ENCODE peak calls at places on chromosomes 13 and 19, in eight cellular contexts. U is cardiac muscle cell, Y is PC-9, M is fibroblast of the aortic adventitia, H is fibroblast of pulmonary artery, O is AG04450, K is DND-41, B is stomach. T is an unnamed sample.

GRCh38 chr13:23500858-23501257 is 67.4 kb upstream of the SACS start:
- DNase-seq in U (peak), Y (no peak), M (peak), H (peak), O (peak), K (no peak), B (no peak), T (no peak)

GRCh38 chr13:102240110-102240509 is 161.7 kb downstream of the FGF14 start:
- DNase-seq in U (no peak), Y (no peak), M (no peak), H (no peak), O (no peak), K (no peak), B (no peak), T (no peak)

GRCh38 chr19:46650445-46650844 is 10.5 kb downstream of the DACT3 start:
- DNase-seq in U (no peak), Y (no peak), M (no peak), H (no peak), O (no peak), K (no peak), B (no peak), T (no peak)

GRCh38 chr13:105050696-105051095 is 1484.8 kb downstream of the EFNB2 start:
- DNase-seq in U (peak), Y (no peak), M (no peak), H (peak), O (no peak), K (no peak), B (no peak), T (no peak)

GRCh38 chr13:100608906-100609305 is 20.3 kb upstream of the GGACT start:
- DNase-seq in U (no peak), Y (no peak), M (peak), H (peak), O (no peak), K (no peak), B (no peak), T (no peak)

GRCh38 chr13:48500652-48501197 is 32.2 kb downstream of the RCBTB2 start:
- DNase-seq in U (peak), Y (no peak), M (peak), H (peak), O (peak), K (no peak), B (no peak), T (no peak)

GRCh38 chr13:31755803-31756212 is 16.5 kb downstream of the RXFP2 start:
- DNase-seq in U (no peak), Y (no peak), M (peak), H (no peak), O (no peak), K (no peak), B (no peak), T (no peak)

GRCh38 chr13:22793598-22794134 is 387.1 kb upstream of the SGCG start:
- DNase-seq in U (no peak), Y (no peak), M (no peak), H (no peak), O (no peak), K (no peak), B (peak), T (no peak)

GRCh38 chr13:40178130-40178529 is 488.3 kb downstream of the FOXO1 start:
- DNase-seq in U (no peak), Y (no peak), M (no peak), H (no peak), O (no peak), K (no peak), B (no peak), T (no peak)

GRCh38 chr19:49688531-49689132 is 762 bp upstream of the ADM5 start:
- DNase-seq in U (no peak), Y (no peak), M (no peak), H (no peak), O (no peak), K (no peak), B (no peak), T (no peak)

GRCh38 chr13:21777166-21777565 is 106.3 kb downstream of the FGF9 start:
- DNase-seq in U (no peak), Y (no peak), M (no peak), H (no peak), O (no peak), K (no peak), B (no peak), T (no peak)

GRCh38 chr19:40804783-40805242 is 5.8 kb downstream of the EGLN2 start:
- DNase-seq in U (no peak), Y (no peak), M (no peak), H (no peak), O (no peak), K (no peak), B (peak), T (no peak)

GRCh38 chr19:42313096-42313839 is at the start of gene TMEM145:
- DNase-seq in U (peak), Y (peak), M (peak), H (peak), O (no peak), K (peak), B (peak), T (no peak)

GRCh38 chr13:100508391-100508790 is 80.2 kb downstream of the GGACT start:
- DNase-seq in U (no peak), Y (no peak), M (no peak), H (no peak), O (no peak), K (no peak), B (no peak), T (no peak)

GRCh38 chr19:45175663-45176345 is 2.2 kb downstream of the TRAPPC6A start:
- DNase-seq in U (no peak), Y (no peak), M (no peak), H (no peak), O (no peak), K (no peak), B (no peak), T (no peak)

GRCh38 chr19:10642473-10642872 is 11.7 kb upstream of the ILF3 start:
- DNase-seq in U (no peak), Y (no peak), M (no peak), H (no peak), O (no peak), K (no peak), B (no peak), T (no peak)

GRCh38 chr13:56110751-56111150 is 1030.0 kb upstream of the PRR20A start:
- DNase-seq in U (no peak), Y (no peak), M (no peak), H (no peak), O (no peak), K (no peak), B (no peak), T (peak)

GRCh38 chr19:55495646-55496349 is 7.6 kb downstream of the SSC5D start:
- DNase-seq in U (no peak), Y (peak), M (no peak), H (no peak), O (no peak), K (no peak), B (no peak), T (no peak)

GRCh38 chr13:53020764-53021332 is 7.8 kb upstream of the OLFM4 start:
- DNase-seq in U (no peak), Y (no peak), M (no peak), H (no peak), O (no peak), K (no peak), B (no peak), T (no peak)

GRCh38 chr19:3955688-3956087 is 15.2 kb downstream of the DAPK3 start:
- DNase-seq in U (no peak), Y (no peak), M (no peak), H (no peak), O (no peak), K (no peak), B (no peak), T (no peak)

GRCh38 chr19:17706750-17707181 is 12.5 kb upstream of the MAP1S start:
- DNase-seq in U (peak), Y (no peak), M (no peak), H (peak), O (no peak), K (no peak), B (no peak), T (no peak)

GRCh38 chr13:20142927-20143480 is 17.8 kb downstream of the GJA3 start:
- DNase-seq in U (no peak), Y (no peak), M (no peak), H (no peak), O (no peak), K (no peak), B (no peak), T (no peak)

GRCh38 chr13:36275190-36276002 is 22.2 kb downstream of the CCDC169 start:
- DNase-seq in U (peak), Y (no peak), M (peak), H (peak), O (peak), K (peak), B (no peak), T (no peak)

GRCh38 chr19:12052571-12053169 is at the start of gene ZNF878:
- DNase-seq in U (peak), Y (peak), M (peak), H (peak), O (peak), K (peak), B (peak), T (peak)

GRCh38 chr19:324716-325115 is 19.9 kb downstream of the MIER2 start:
- DNase-seq in U (no peak), Y (no peak), M (no peak), H (no peak), O (no peak), K (no peak), B (no peak), T (no peak)

GRCh38 chr19:7257148-7258041 is 36.8 kb downstream of the INSR start:
- DNase-seq in U (peak), Y (peak), M (peak), H (peak), O (no peak), K (no peak), B (peak), T (peak)

GRCh38 chr13:114152285-114152645 is 19.8 kb upstream of the RASA3 start:
- DNase-seq in U (no peak), Y (no peak), M (no peak), H (no peak), O (no peak), K (no peak), B (no peak), T (no peak)

GRCh38 chr13:110575322-110576069 is 14.0 kb upstream of the RAB20 start:
- DNase-seq in U (peak), Y (peak), M (peak), H (peak), O (no peak), K (no peak), B (peak), T (no peak)

GRCh38 chr13:104571161-104571889 is 1505.1 kb upstream of the SLC10A2 start:
- DNase-seq in U (peak), Y (peak), M (peak), H (peak), O (peak), K (peak), B (peak), T (peak)

GRCh38 chr19:4233282-4233853 is 4.0 kb downstream of the EBI3 start:
- DNase-seq in U (peak), Y (peak), M (peak), H (peak), O (no peak), K (peak), B (peak), T (no peak)

GRCh38 chr13:98892821-98893220 is 85.0 kb downstream of the DOCK9 start:
- DNase-seq in U (no peak), Y (no peak), M (no peak), H (no peak), O (no peak), K (no peak), B (no peak), T (no peak)

GRCh38 chr13:74825170-74825948 is 656.6 kb downstream of the TBC1D4 start:
- DNase-seq in U (peak), Y (no peak), M (peak), H (peak), O (no peak), K (no peak), B (no peak), T (no peak)

GRCh38 chr13:50393641-50394040 is 378.4 kb downstream of the KCNRG start:
- DNase-seq in U (peak), Y (no peak), M (no peak), H (peak), O (no peak), K (no peak), B (no peak), T (no peak)

GRCh38 chr19:13861392-13861713 is 15.6 kb upstream of the NANOS3 start:
- DNase-seq in U (peak), Y (no peak), M (no peak), H (no peak), O (no peak), K (no peak), B (no peak), T (no peak)
- H3K4me3 ChIP-seq in U (no peak), Y (peak), M (peak), H (no peak), O (peak), K (no peak), B (peak), T (no peak)

DNA sequence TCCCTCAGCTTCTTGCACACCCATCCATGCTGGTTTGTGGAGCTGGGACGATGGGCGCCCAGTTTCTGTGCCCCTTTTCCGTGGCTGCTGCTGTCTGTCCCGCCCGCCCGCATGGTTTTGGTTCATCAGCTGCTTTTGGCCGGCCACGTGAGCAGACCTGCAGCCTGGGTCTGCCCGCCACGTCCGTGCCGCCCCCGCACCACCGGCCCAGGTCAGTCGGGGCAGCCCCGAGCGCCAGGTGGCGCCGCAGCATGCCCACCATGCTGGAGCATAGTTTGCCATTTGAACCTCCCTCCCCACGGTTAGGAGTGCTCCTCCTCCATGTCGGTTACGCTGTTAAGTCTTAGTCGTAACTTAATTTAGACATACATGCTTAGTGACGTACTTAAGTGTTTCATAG is 15.3 kb upstream of the RPS15 start:
- DNase-seq in U (no peak), Y (no peak), M (no peak), H (no peak), O (no peak), K (no peak), B (no peak), T (no peak)
- TF ChIP-seq CTCF in U (no peak), Y (no peak), M (no peak), H (no peak), O (no peak), K (no peak), B (no peak), T (no peak)

GRCh38 chr13:113008841-113009240 is 39.8 kb downstream of the MCF2L start:
- DNase-seq in U (no peak), Y (no peak), M (no peak), H (no peak), O (no peak), K (no peak), B (no peak), T (no peak)
- H3K4me3 ChIP-seq in U (no peak), Y (no peak), M (no peak), H (no peak), O (no peak), K (no peak), B (no peak), T (no peak)

DNA sequence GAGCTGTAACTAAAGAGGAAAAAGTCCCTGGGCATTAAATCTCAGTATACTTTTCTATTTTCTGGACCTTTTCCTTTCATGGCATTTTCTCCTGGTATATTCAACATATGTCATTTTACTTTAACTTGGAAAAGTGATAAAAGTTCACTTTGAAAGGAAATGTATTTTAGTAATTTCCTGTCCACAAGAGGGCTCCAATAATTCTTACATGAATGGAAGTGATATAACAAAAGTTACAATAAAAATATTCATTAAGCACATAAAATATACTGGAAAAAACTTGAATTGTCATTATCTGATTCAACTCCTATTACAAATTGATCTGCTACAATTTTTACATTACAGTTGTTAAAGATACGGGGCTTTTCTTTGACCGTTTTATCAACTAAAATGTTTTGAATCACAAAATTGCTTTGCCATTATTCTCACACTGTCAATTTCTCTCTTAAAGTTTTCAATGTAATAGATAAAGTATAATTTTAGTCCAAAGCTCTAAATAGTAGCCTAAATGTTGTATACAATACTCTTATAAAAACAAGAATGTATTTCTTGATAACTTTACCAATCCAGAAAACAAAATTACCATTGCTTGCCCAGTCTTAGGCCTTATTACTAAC is 4.9 kb downstream of the UBL3 start:
- DNase-seq in U (peak), Y (no peak), M (peak), H (peak), O (no peak), K (no peak), B (no peak), T (no peak)
- TF ChIP-seq CTCF in U (peak), Y (peak), M (peak), H (peak), O (peak), K (peak), B (no peak), T (peak)

GRCh38 chr19:53664760-53665159 is 33.0 kb downstream of the DPRX start:
- DNase-seq in U (no peak), Y (no peak), M (no peak), H (no peak), O (no peak), K (no peak), B (no peak), T (no peak)

GRCh38 chr19:53660584-53660983 is 28.8 kb downstream of the DPRX start:
- DNase-seq in U (no peak), Y (no peak), M (no peak), H (no peak), O (no peak), K (no peak), B (no peak), T (no peak)

GRCh38 chr19:53659292-53659691 is 27.5 kb downstream of the DPRX start:
- DNase-seq in U (peak), Y (peak), M (no peak), H (peak), O (no peak), K (peak), B (no peak), T (peak)

GRCh38 chr19:53664152-53664551 is 32.4 kb downstream of the DPRX start:
- DNase-seq in U (no peak), Y (no peak), M (no peak), H (no peak), O (no peak), K (no peak), B (no peak), T (no peak)

GRCh38 chr19:53662209-53662608 is 30.4 kb downstream of the DPRX start:
- DNase-seq in U (no peak), Y (no peak), M (no peak), H (no peak), O (no peak), K (no peak), B (no peak), T (no peak)
- H3K4me3 ChIP-seq in U (no peak), Y (no peak), M (no peak), H (no peak), O (no peak), K (no peak), B (no peak), T (no peak)

GRCh38 chr19:14467816-14468215 is 7.3 kb downstream of the PTGER1 start:
- DNase-seq in U (no peak), Y (no peak), M (no peak), H (no peak), O (no peak), K (no peak), B (no peak), T (no peak)
- TF ChIP-seq CTCF in U (no peak), Y (peak), M (no peak), H (no peak), O (no peak), K (no peak), B (no peak), T (no peak)

DNA sequence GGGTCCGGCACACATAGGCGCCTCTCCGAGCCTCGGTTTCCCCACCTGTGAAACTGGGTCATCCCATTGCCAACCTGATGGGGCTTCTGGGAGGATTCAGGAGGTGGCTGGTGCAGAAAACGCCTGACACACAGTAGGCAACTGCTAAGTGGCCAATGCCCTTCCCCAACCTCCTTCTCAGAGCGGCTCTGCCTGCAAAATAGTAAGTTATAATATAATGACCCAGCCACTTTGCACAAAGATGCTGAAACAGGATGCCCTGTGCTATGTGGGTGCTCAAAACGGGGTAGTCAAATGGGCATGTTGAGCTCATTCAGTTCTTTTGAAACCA is 453 bp downstream of the MARCHF2 start:
- DNase-seq in U (no peak), Y (no peak), M (no peak), H (no peak), O (no peak), K (no peak), B (no peak), T (no peak)
- H3K4me3 ChIP-seq in U (peak), Y (peak), M (peak), H (peak), O (peak), K (peak), B (peak), T (peak)

GRCh38 chr13:94972262-94972661 is 259.9 kb upstream of the SOX21 start:
- DNase-seq in U (no peak), Y (no peak), M (no peak), H (no peak), O (no peak), K (no peak), B (no peak), T (no peak)

GRCh38 chr13:94966380-94966779 is 254.0 kb upstream of the SOX21 start:
- DNase-seq in U (no peak), Y (no peak), M (no peak), H (no peak), O (no peak), K (no peak), B (no peak), T (no peak)

GRCh38 chr13:94968757-94969086 is 256.4 kb upstream of the SOX21 start:
- DNase-seq in U (no peak), Y (no peak), M (peak), H (no peak), O (no peak), K (no peak), B (no peak), T (no peak)

GRCh38 chr13:94967183-94968039 is 255.1 kb upstream of the SOX21 start:
- DNase-seq in U (peak), Y (no peak), M (peak), H (peak), O (no peak), K (no peak), B (peak), T (no peak)

DNA sequence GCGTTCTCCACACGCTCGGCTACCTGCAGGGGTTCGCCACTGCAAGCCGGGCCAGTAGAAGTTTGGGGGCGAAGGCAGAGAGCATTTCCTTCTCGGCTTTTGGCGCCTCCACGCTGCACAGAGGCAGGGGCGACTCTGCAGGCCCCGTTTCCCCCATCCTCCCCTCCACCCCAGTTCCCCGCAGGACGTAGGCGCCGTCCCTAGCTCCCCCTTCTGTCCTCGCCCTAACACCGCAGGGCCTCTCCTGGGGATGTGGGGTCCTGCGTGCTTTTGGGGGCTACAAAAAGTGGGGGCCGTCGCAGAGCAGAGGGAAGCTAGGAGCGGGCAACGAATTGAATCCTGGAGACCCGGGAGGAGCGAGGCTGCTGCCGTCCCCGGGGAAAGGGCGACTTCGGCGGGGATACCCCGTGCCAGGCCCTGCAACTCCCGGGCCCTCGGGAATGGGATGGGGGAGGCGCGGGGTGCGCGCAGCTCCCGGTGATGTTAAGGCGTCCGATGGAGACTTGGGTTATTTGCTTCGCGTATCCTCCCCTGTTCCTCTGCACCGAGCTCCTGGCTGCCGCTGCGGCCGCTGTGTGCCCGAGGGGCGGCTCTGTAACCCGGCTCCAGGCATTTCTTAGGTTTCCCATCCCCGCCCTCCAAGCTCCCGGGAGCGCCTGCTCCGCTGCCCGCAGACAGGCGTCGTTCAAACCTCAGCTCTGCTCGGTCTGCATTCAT is 255.9 kb upstream of the SOX21 start:
- DNase-seq in U (peak), Y (no peak), M (no peak), H (no peak), O (no peak), K (no peak), B (no peak), T (no peak)
- TF ChIP-seq CTCF in U (no peak), Y (no peak), M (no peak), H (no peak), O (peak), K (no peak), B (no peak), T (peak)

T was measured in LNCaP clone FGC.